ENCODE peak calls at places on chromosomes 7 and 10, in four cellular contexts. X, N, O and J are unnamed samples.

GRCh38 chr10:110461530-110461929 is 36.2 kb upstream of the DUSP5 start:
- DNase-seq in N (no peak), O (no peak), X (no peak), J (no peak)

GRCh38 chr7:12709731-12710502 is 22.5 kb downstream of the ARL4A start:
- DNase-seq in X (peak; percentile 33), N (no peak), O (no peak), J (peak; percentile 69)

GRCh38 chr7:4144801-4145470 is 537.2 kb upstream of the FOXK1 start:
- DNase-seq in X (peak; percentile 54), O (peak; percentile 58), N (no peak), J (peak; percentile 15)

GRCh38 chr7:122886357-122887081 is at the start of gene CADPS2:
- DNase-seq in X (peak; percentile 90), O (peak; percentile 87), N (peak; percentile 22), J (peak; percentile 77)

GRCh38 chr7:4916115-4916514 is 32.6 kb upstream of the RADIL start:
- DNase-seq in O (no peak), N (no peak), X (no peak), J (no peak)

GRCh38 chr7:72170489-72170888 is 241.6 kb downstream of the CALN1 start:
- DNase-seq in N (no peak), X (no peak), O (no peak), J (no peak)

GRCh38 chr7:936131-937054 is 18.1 kb downstream of the ADAP1 start:
- DNase-seq in N (no peak), O (no peak), X (peak; percentile 64), J (peak; percentile 36)

GRCh38 chr7:104661575-104661974 is 333.2 kb downstream of the LHFPL3 start:
- DNase-seq in N (no peak), O (no peak), X (no peak), J (no peak)

GRCh38 chr10:80487791-80488538 is 33.9 kb downstream of the TSPAN14 start:
- DNase-seq in X (no peak), N (peak; percentile 40), O (no peak), J (no peak)

GRCh38 chr7:39386718-39387117 is 179.5 kb upstream of the YAE1 start:
- DNase-seq in X (no peak), N (no peak), O (no peak), J (no peak)

GRCh38 chr10:36463390-36463789 is 662.0 kb upstream of the ANKRD30A start:
- DNase-seq in N (no peak), O (no peak), X (no peak), J (no peak)

GRCh38 chr7:127665922-127666321 is 13.9 kb downstream of the SND1 start:
- DNase-seq in X (no peak), N (no peak), O (no peak), J (no peak)

GRCh38 chr7:124728610-124729009 is 37.0 kb downstream of the GPR37 start:
- DNase-seq in N (no peak), X (no peak), O (no peak), J (no peak)

GRCh38 chr10:95430231-95430951 is 130.8 kb downstream of the SORBS1 start:
- DNase-seq in O (peak; percentile 61), N (peak; percentile 25), X (peak; percentile 65), J (peak; percentile 60)

GRCh38 chr10:84522612-84523462 is 194.4 kb downstream of the CCSER2 start:
- DNase-seq in N (no peak), X (no peak), O (no peak), J (no peak)

GRCh38 chr10:86434651-86435050 is 68.1 kb upstream of the GRID1 start:
- DNase-seq in O (no peak), X (no peak), N (no peak), J (no peak)

GRCh38 chr10:92590623-92591549 is 2.0 kb upstream of the KIF11 start:
- DNase-seq in N (peak; percentile 51), X (peak; percentile 72), O (peak; percentile 82), J (peak; percentile 67)

GRCh38 chr7:27235387-27236052 is 7.1 kb upstream of the EVX1 start:
- DNase-seq in X (no peak), N (no peak), O (peak; percentile 67), J (peak; percentile 28)

GRCh38 chr7:105791926-105792325 is 84.5 kb downstream of the ATXN7L1 start:
- DNase-seq in X (no peak), O (no peak), N (no peak), J (no peak)

GRCh38 chr10:60148266-60148840 is 241.3 kb downstream of the ANK3 start:
- DNase-seq in O (no peak), X (peak; percentile 91), N (no peak), J (peak; percentile 92)

GRCh38 chr7:96304573-96304972 is 17.3 kb downstream of the SLC25A13 start:
- DNase-seq in O (no peak), N (no peak), X (no peak), J (peak; percentile 76)

GRCh38 chr10:68461032-68461431 is 10.7 kb downstream of the DNA2 start:
- DNase-seq in X (no peak), N (no peak), O (no peak), J (no peak)

GRCh38 chr7:116499168-116500070 is at the start of gene CAV2:
- DNase-seq in X (peak; percentile 50), O (peak; percentile 62), N (no peak), J (peak; percentile 31)

GRCh38 chr10:119395287-119396007 is 147.1 kb downstream of the RGS10 start:
- DNase-seq in N (peak; percentile 54), O (peak; percentile 46), X (peak; percentile 44), J (peak; percentile 35)

GRCh38 chr10:113746188-113746950 is 5.1 kb upstream of the PLEKHS1 start:
- DNase-seq in N (no peak), O (no peak), X (no peak), J (no peak)

GRCh38 chr10:79176052-79176501 is 107.3 kb downstream of the ZMIZ1 start:
- DNase-seq in N (no peak), X (peak; percentile 48), O (no peak), J (peak; percentile 79)

GRCh38 chr7:54838540-54838925 is 79.5 kb upstream of the SEC61G start:
- DNase-seq in X (no peak), O (no peak), N (no peak), J (no peak)

GRCh38 chr10:69902835-69903535 is 101.3 kb downstream of the COL13A1 start:
- DNase-seq in X (no peak), O (peak; percentile 24), N (no peak), J (no peak)

GRCh38 chr10:112634096-112634830 is 187.2 kb downstream of the VTI1A start:
- DNase-seq in O (no peak), N (no peak), X (no peak), J (peak; percentile 23)

GRCh38 chr10:24114561-24114960 is 94.4 kb upstream of the KIAA1217 start:
- DNase-seq in O (no peak), X (no peak), N (no peak), J (no peak)

DNA sequence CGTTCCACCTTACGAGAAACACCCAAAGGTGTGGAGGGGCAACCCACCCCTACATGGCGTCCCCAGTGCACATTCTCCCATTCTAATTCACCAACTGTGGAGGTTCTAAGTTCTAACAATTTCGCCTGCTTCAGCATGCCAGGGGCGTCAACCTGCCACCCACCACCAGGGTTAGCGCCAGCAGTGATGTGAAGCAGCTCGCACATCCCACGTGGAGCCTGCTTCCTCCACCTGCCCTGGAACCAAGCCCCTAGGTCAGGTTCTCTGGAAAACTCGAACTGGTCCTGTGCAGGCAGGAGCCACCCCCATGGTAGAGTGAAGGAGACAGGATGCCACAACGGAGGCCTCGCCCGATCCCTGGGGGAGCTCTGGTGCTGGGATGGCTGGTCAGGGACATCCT is 33.3 kb upstream of the FXYD4 start:
- DNase-seq in N (no peak), O (no peak), X (no peak), J (no peak)
- H3K4me3 ChIP-seq in N (no peak overlapping the region), O (no peak overlapping the region), X (no peak overlapping the region), J (no peak overlapping the region)

DNA sequence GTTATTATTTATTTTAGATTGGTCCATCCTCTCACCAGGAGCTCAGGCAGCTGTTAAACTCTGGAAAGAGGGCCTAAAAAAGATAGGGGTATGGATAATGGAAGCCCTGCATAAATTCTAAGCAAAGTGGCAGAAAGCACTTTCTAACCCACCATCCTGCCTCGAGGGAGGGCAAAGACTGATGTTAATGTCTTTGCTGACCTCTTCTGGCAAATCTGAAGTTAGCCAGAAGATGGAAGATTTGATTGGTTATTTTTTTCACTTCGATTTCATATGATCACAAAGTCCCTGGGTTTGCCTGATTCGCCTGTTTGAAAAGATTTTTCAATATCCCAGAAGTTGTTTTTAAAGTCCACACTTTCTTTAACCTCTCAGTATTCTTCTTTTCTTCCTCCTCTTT is 24.8 kb downstream of the OR9A2 start:
- DNase-seq in X (no peak), O (no peak), N (no peak), J (peak; percentile 43)
- TF ChIP-seq CTCF in X (peak; percentile 27), O (no peak), N (no peak), J (peak; percentile 43)

GRCh38 chr10:133329401-133330202 is 7.1 kb downstream of the CALY start:
- DNase-seq in X (peak; percentile 86), N (peak; percentile 76), O (peak; percentile 94), J (peak; percentile 78)
- H3K4me3 ChIP-seq in X (no peak overlapping the region), N (peak overlapping the region; percentile 24), O (no peak overlapping the region), J (peak overlapping the region; percentile 10)

GRCh38 chr10:44924261-44925040 is 13.3 kb downstream of the TMEM72 start:
- DNase-seq in N (no peak), X (no peak), O (no peak), J (no peak)

GRCh38 chr10:44926771-44927751 is 15.9 kb downstream of the TMEM72 start:
- DNase-seq in X (no peak), O (peak; percentile 35), N (no peak), J (peak; percentile 51)

GRCh38 chr10:44925811-44926760 is 14.9 kb downstream of the TMEM72 start:
- DNase-seq in N (no peak), O (no peak), X (no peak), J (no peak)

GRCh38 chr10:44923611-44924010 is 12.5 kb downstream of the TMEM72 start:
- DNase-seq in X (no peak), O (no peak), N (no peak), J (no peak)

GRCh38 chr10:44925224-44925623 is 14.1 kb downstream of the TMEM72 start:
- DNase-seq in O (no peak), X (no peak), N (no peak), J (no peak)
- TF ChIP-seq CTCF in O (no peak), X (peak; percentile 31), N (no peak), J (no peak)